ENCODE peak calls at places on chromosomes 4 and X, in six cellular contexts. One of them, this sample, is unnamed.

GRCh38 chr4:146340798-146341197 is 126.5 kb downstream of the REELD1 start:
- DNase-seq in trophoblast cell: no peak
- DNase-seq in H1: no peak
- DNase-seq in mesendoderm: no peak
- DNase-seq in IMR-90: peak; percentile 54
- DNase-seq in mesenchymal stem cell: peak; percentile 38
- DNase-seq in this sample: no peak

GRCh38 chr4:1459081-1459480 is 52.8 kb upstream of the NKX1-1 start:
- DNase-seq in H1: peak; percentile 52
- DNase-seq in IMR-90: no peak
- DNase-seq in mesenchymal stem cell: no peak
- DNase-seq in mesendoderm: no peak
- DNase-seq in trophoblast cell: no peak
- DNase-seq in this sample: peak; percentile 44

GRCh38 chr4:5638316-5638715 is 70.0 kb downstream of the EVC2 start:
- DNase-seq in trophoblast cell: peak; percentile 89
- DNase-seq in mesendoderm: no peak
- DNase-seq in H1: no peak
- DNase-seq in IMR-90: peak; percentile 85
- DNase-seq in mesenchymal stem cell: peak; percentile 17
- DNase-seq in this sample: no peak

GRCh38 chr4:134219043-134219442 is 17.5 kb upstream of the PABPC4L start:
- DNase-seq in mesendoderm: no peak
- DNase-seq in H1: no peak
- DNase-seq in mesenchymal stem cell: no peak
- DNase-seq in trophoblast cell: no peak
- DNase-seq in IMR-90: no peak
- DNase-seq in this sample: no peak

GRCh38 chrX:127207326-127207725 is 387.8 kb downstream of the PRR32 start:
- DNase-seq in trophoblast cell: no peak
- DNase-seq in IMR-90: no peak
- DNase-seq in mesendoderm: peak; percentile 23
- DNase-seq in mesenchymal stem cell: no peak
- DNase-seq in H1: no peak
- DNase-seq in this sample: no peak

GRCh38 chrX:129653985-129654651 is 638 bp downstream of the APLN start:
- DNase-seq in trophoblast cell: no peak
- DNase-seq in H1: no peak
- DNase-seq in mesenchymal stem cell: peak; percentile 28
- DNase-seq in IMR-90: no peak
- DNase-seq in mesendoderm: no peak
- DNase-seq in this sample: no peak

GRCh38 chrX:107654778-107655761 is 26.8 kb downstream of the PRPS1 start:
- DNase-seq in trophoblast cell: peak; percentile 75
- DNase-seq in mesendoderm: peak; percentile 89
- DNase-seq in IMR-90: peak; percentile 92
- DNase-seq in H1: peak; percentile 75
- DNase-seq in mesenchymal stem cell: peak; percentile 94
- DNase-seq in this sample: peak; percentile 97

GRCh38 chrX:56764153-56764974 is 35.3 kb downstream of the NBDY start:
- DNase-seq in trophoblast cell: peak; percentile 56
- DNase-seq in IMR-90: peak; percentile 87
- DNase-seq in mesendoderm: peak; percentile 78
- DNase-seq in mesenchymal stem cell: peak; percentile 74
- DNase-seq in H1: peak; percentile 53
- DNase-seq in this sample: peak; percentile 60

GRCh38 chr4:29199025-29199424 is 1521.1 kb upstream of the PCDH7 start:
- DNase-seq in trophoblast cell: no peak
- DNase-seq in mesendoderm: no peak
- DNase-seq in H1: no peak
- DNase-seq in mesenchymal stem cell: no peak
- DNase-seq in IMR-90: no peak
- DNase-seq in this sample: no peak

GRCh38 chr4:73597594-73597993 is 22.6 kb downstream of the RASSF6 start:
- DNase-seq in trophoblast cell: no peak
- DNase-seq in IMR-90: no peak
- DNase-seq in mesendoderm: no peak
- DNase-seq in mesenchymal stem cell: no peak
- DNase-seq in H1: no peak
- DNase-seq in this sample: no peak

GRCh38 chrX:16479206-16479869 is 170.6 kb upstream of the S100G start:
- DNase-seq in mesendoderm: no peak
- DNase-seq in IMR-90: peak; percentile 84
- DNase-seq in H1: no peak
- DNase-seq in trophoblast cell: no peak
- DNase-seq in mesenchymal stem cell: peak; percentile 35
- DNase-seq in this sample: no peak

GRCh38 chr4:16253127-16253960 is 27.1 kb upstream of the TAPT1 start:
- DNase-seq in mesendoderm: no peak
- DNase-seq in H1: no peak
- DNase-seq in IMR-90: peak; percentile 88
- DNase-seq in trophoblast cell: no peak
- DNase-seq in mesenchymal stem cell: peak; percentile 59
- DNase-seq in this sample: no peak

GRCh38 chrX:1598021-1598875 is 6.8 kb downstream of the AKAP17A start:
- DNase-seq in H1: peak; percentile 37
- DNase-seq in mesenchymal stem cell: no peak
- DNase-seq in trophoblast cell: no peak
- DNase-seq in IMR-90: no peak
- DNase-seq in mesendoderm: no peak
- DNase-seq in this sample: no peak

GRCh38 chr4:22595684-22596083 is 79.8 kb upstream of the ADGRA3 start:
- DNase-seq in mesendoderm: peak; percentile 29
- DNase-seq in trophoblast cell: no peak
- DNase-seq in IMR-90: no peak
- DNase-seq in mesenchymal stem cell: no peak
- DNase-seq in H1: no peak
- DNase-seq in this sample: no peak

GRCh38 chrX:132564026-132564425 is 75.2 kb upstream of the MBNL3 start:
- DNase-seq in trophoblast cell: no peak
- DNase-seq in mesendoderm: peak; percentile 2
- DNase-seq in mesenchymal stem cell: peak; percentile 82
- DNase-seq in IMR-90: no peak
- DNase-seq in H1: no peak
- DNase-seq in this sample: no peak

GRCh38 chr4:34850426-34850825 is 1393.9 kb downstream of the ARAP2 start:
- DNase-seq in mesenchymal stem cell: no peak
- DNase-seq in mesendoderm: no peak
- DNase-seq in H1: no peak
- DNase-seq in IMR-90: no peak
- DNase-seq in trophoblast cell: no peak
- DNase-seq in this sample: no peak

GRCh38 chr4:92599044-92599443 is 295.3 kb downstream of the GRID2 start:
- DNase-seq in H1: no peak
- DNase-seq in mesendoderm: no peak
- DNase-seq in mesenchymal stem cell: peak; percentile 6
- DNase-seq in trophoblast cell: no peak
- DNase-seq in IMR-90: no peak
- DNase-seq in this sample: no peak

GRCh38 chrX:54747713-54748393 is 50.2 kb downstream of the ITIH6 start:
- DNase-seq in mesendoderm: no peak
- DNase-seq in mesenchymal stem cell: no peak
- DNase-seq in H1: no peak
- DNase-seq in trophoblast cell: no peak
- DNase-seq in IMR-90: no peak
- DNase-seq in this sample: no peak

GRCh38 chr4:1726146-1726934 is 5.0 kb downstream of the TACC3 start:
- DNase-seq in IMR-90: peak; percentile 78
- DNase-seq in H1: peak; percentile 99
- DNase-seq in mesendoderm: peak; percentile 91
- DNase-seq in mesenchymal stem cell: peak; percentile 87
- DNase-seq in trophoblast cell: peak; percentile 84
- DNase-seq in this sample: peak; percentile 94

GRCh38 chrX:37993857-37994619 is 12.3 kb upstream of the SYTL5 start:
- DNase-seq in IMR-90: no peak
- DNase-seq in mesenchymal stem cell: no peak
- DNase-seq in H1: no peak
- DNase-seq in mesendoderm: peak; percentile 96
- DNase-seq in trophoblast cell: no peak
- DNase-seq in this sample: peak; percentile 77

GRCh38 chr4:92421920-92422319 is 118.2 kb downstream of the GRID2 start:
- DNase-seq in mesendoderm: no peak
- DNase-seq in mesenchymal stem cell: no peak
- DNase-seq in IMR-90: no peak
- DNase-seq in trophoblast cell: no peak
- DNase-seq in H1: no peak
- DNase-seq in this sample: no peak

GRCh38 chr4:38728651-38729141 is 54.1 kb downstream of the TLR10 start:
- DNase-seq in H1: peak; percentile 52
- DNase-seq in mesendoderm: peak; percentile 72
- DNase-seq in mesenchymal stem cell: no peak
- DNase-seq in trophoblast cell: no peak
- DNase-seq in IMR-90: no peak
- DNase-seq in this sample: peak; percentile 54

GRCh38 chr4:23438764-23439163 is 451.1 kb downstream of the PPARGC1A start:
- DNase-seq in mesenchymal stem cell: no peak
- DNase-seq in trophoblast cell: no peak
- DNase-seq in IMR-90: no peak
- DNase-seq in H1: no peak
- DNase-seq in mesendoderm: no peak
- DNase-seq in this sample: no peak

GRCh38 chr4:141246243-141246642 is 25.5 kb downstream of the ZNF330 start:
- DNase-seq in mesendoderm: peak; percentile 56
- DNase-seq in mesenchymal stem cell: peak; percentile 33
- DNase-seq in trophoblast cell: no peak
- DNase-seq in IMR-90: peak; percentile 74
- DNase-seq in H1: no peak
- DNase-seq in this sample: no peak

GRCh38 chr4:138305055-138305454 is 62.9 kb upstream of the SLC7A11 start:
- DNase-seq in trophoblast cell: no peak
- DNase-seq in mesendoderm: no peak
- DNase-seq in IMR-90: no peak
- DNase-seq in H1: no peak
- DNase-seq in mesenchymal stem cell: no peak
- DNase-seq in this sample: no peak

GRCh38 chrX:13051529-13052172 is 7.2 kb upstream of the FAM9C start:
- DNase-seq in IMR-90: no peak
- DNase-seq in trophoblast cell: no peak
- DNase-seq in mesendoderm: no peak
- DNase-seq in mesenchymal stem cell: no peak
- DNase-seq in H1: no peak
- DNase-seq in this sample: no peak

GRCh38 chr4:78688385-78688784 is 87.8 kb upstream of the BMP2K start:
- DNase-seq in mesendoderm: no peak
- DNase-seq in IMR-90: no peak
- DNase-seq in H1: no peak
- DNase-seq in mesenchymal stem cell: no peak
- DNase-seq in trophoblast cell: no peak
- DNase-seq in this sample: no peak

GRCh38 chrX:143837444-143837843 is 46.4 kb upstream of the UBE2NL start:
- DNase-seq in mesendoderm: no peak
- DNase-seq in mesenchymal stem cell: no peak
- DNase-seq in H1: no peak
- DNase-seq in trophoblast cell: no peak
- DNase-seq in IMR-90: no peak
- DNase-seq in this sample: no peak

GRCh38 chr4:3805731-3806130 is 39.5 kb downstream of the ADRA2C start:
- DNase-seq in mesendoderm: no peak
- DNase-seq in mesenchymal stem cell: no peak
- DNase-seq in H1: no peak
- DNase-seq in IMR-90: no peak
- DNase-seq in trophoblast cell: no peak
- DNase-seq in this sample: no peak
- H2AK5ac ChIP-seq in mesendoderm: no peak overlapping the region
- H2AK5ac ChIP-seq in mesenchymal stem cell: no peak overlapping the region
- H2AK5ac ChIP-seq in H1: no peak overlapping the region
- H2AK5ac ChIP-seq in IMR-90: no peak overlapping the region
- H2AK5ac ChIP-seq in trophoblast cell: no peak overlapping the region
- H2AK5ac ChIP-seq in this sample: no peak overlapping the region

DNA sequence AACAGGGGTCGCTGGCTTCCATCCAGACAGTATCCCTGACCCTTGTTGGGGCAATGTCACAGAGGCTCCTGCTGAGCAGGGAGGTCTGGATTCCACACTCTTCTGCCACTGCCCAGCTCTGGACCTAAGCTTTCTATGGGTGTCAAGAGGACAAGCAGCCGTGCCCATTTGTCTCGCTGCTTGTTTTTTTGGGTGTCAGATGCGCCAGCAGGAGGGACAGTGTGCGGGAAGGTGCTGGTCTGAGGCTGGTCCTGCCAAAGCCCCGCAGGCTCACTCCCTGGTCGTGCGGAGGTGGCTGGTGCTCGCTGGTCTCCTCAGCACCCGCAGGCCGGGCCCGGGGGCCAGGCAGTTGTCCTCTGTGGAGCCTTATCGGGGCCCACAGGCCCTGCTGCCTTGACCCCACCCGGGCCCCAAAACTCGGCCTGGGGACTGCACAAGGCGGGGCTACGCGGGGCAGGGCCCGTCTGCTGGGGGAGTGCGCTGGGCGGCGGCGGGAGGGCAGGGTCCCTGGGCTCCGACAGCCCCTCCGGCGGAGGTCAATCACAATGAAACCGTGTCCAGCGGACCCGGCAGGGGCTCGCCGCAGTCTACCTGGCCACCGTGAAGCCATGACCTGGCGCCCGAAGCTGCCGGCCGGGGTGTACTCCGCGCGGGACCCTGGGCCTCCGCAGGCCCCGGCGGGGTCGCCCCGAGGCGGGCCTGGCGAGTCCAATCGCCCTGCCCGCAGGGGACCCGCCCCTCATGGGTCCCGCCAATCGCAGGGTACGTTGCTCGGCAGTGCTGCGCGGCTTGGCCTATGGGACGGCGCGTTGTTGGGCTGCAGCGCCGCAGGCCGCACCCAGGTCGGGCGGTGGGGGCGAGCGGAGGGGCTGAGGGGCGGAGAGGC is at the start of gene ADD1:
- DNase-seq in trophoblast cell: peak; percentile 93
- DNase-seq in mesenchymal stem cell: peak; percentile 93
- DNase-seq in IMR-90: peak; percentile 91
- DNase-seq in H1: peak; percentile 100
- DNase-seq in mesendoderm: peak; percentile 95
- DNase-seq in this sample: peak; percentile 95
- H2AK5ac ChIP-seq in trophoblast cell: peak within 1 kb of the TSS; percentile 94
- H2AK5ac ChIP-seq in mesenchymal stem cell: peak within 1 kb of the TSS; percentile 64
- H2AK5ac ChIP-seq in IMR-90: peak within 1 kb of the TSS; percentile 95
- H2AK5ac ChIP-seq in H1: no peak within 1 kb of the TSS
- H2AK5ac ChIP-seq in mesendoderm: peak within 1 kb of the TSS; percentile 74
- H2AK5ac ChIP-seq in this sample: no peak within 1 kb of the TSS

DNA sequence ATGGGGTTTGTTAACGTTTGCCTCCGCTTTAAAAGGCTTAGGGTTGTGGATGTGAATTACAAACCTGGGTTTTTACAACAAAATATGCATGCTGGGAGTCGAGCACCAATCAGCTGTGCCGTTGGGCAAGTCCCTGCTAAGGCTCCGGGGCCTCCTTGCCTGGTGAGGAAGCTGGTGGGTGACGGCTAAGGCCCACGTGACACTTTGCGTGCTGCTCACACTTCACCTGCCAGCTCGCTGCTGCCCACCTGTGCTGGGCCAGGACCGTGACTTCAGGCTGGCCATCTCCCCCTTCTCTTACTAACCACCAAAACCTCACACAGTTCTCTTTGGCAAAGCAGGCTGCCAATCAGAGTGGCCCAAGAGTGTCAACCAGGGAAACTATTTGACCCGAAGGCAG is 178.3 kb downstream of the AFAP1 start:
- DNase-seq in mesendoderm: no peak
- DNase-seq in H1: no peak
- DNase-seq in IMR-90: no peak
- DNase-seq in mesenchymal stem cell: no peak
- DNase-seq in trophoblast cell: no peak
- DNase-seq in this sample: no peak
- H2AK5ac ChIP-seq in mesendoderm: no peak overlapping the region
- H2AK5ac ChIP-seq in H1: no peak overlapping the region
- H2AK5ac ChIP-seq in IMR-90: no peak overlapping the region
- H2AK5ac ChIP-seq in mesenchymal stem cell: no peak overlapping the region
- H2AK5ac ChIP-seq in trophoblast cell: no peak overlapping the region
- H2AK5ac ChIP-seq in this sample: no peak overlapping the region

GRCh38 chr4:3484057-3484973 is 21.2 kb downstream of the DOK7 start:
- DNase-seq in H1: no peak
- DNase-seq in mesendoderm: no peak
- DNase-seq in IMR-90: no peak
- DNase-seq in trophoblast cell: peak; percentile 39
- DNase-seq in mesenchymal stem cell: no peak
- DNase-seq in this sample: no peak
- H2AK5ac ChIP-seq in H1: peak overlapping the region; percentile 24
- H2AK5ac ChIP-seq in mesendoderm: no peak overlapping the region
- H2AK5ac ChIP-seq in IMR-90: no peak overlapping the region
- H2AK5ac ChIP-seq in trophoblast cell: no peak overlapping the region
- H2AK5ac ChIP-seq in mesenchymal stem cell: peak overlapping the region; percentile 91
- H2AK5ac ChIP-seq in this sample: no peak overlapping the region